ENCODE peak calls at places on chromosomes 4 and X, in ten cellular contexts. B is WERI-Rb-1, K is aorta, I is esophagus muscularis mucosa, Q is endodermal cell, E is heart left ventricle, R is dorsolateral prefrontal cortex, Z is Panc1, U is ascending aorta, T is fibroblast of lung. M is an unnamed sample. For H3K27me3, the result is how much of the 10 kb centered on the place peaks cover.

GRCh38 chrX:110402855-110403230 is 44.2 kb downstream of the RTL9 start:
- DNase-seq in B (no peak), K (no peak), I (no peak), Q (no peak), E (no peak), R (no peak), Z (no peak), U (no peak), T (no peak), M (no peak)

GRCh38 chrX:140317462-140317861 is 187.4 kb downstream of the SOX3 start:
- DNase-seq in B (no peak), K (no peak), I (no peak), Q (no peak), E (no peak), R (no peak), Z (no peak), U (no peak), T (no peak), M (no peak)

GRCh38 chr4:108829981-108830492 is 67.2 kb upstream of the ETNPPL start:
- DNase-seq in B (no peak), K (no peak), I (no peak), Q (no peak), E (no peak), R (no peak), Z (no peak), U (no peak), T (no peak), M (no peak)

GRCh38 chrX:39574178-39574577 is 523.6 kb downstream of the BCOR start:
- DNase-seq in B (no peak), K (no peak), I (no peak), Q (no peak), E (no peak), R (no peak), Z (no peak), U (no peak), T (no peak), M (no peak)

GRCh38 chr4:22237155-22237751 is 278.6 kb downstream of the ADGRA3 start:
- DNase-seq in B (peak), K (no peak), I (no peak), Q (peak), E (peak), R (no peak), Z (no peak), U (no peak), T (peak), M (peak)

GRCh38 chr4:128844931-128845330 is 35.4 kb downstream of the JADE1 start:
- DNase-seq in B (no peak), K (no peak), I (no peak), Q (peak), E (peak), R (peak), Z (no peak), U (no peak), T (peak), M (peak)

GRCh38 chr4:184253072-184253420 is 35.4 kb upstream of the ENPP6 start:
- DNase-seq in B (no peak), K (no peak), I (peak), Q (no peak), E (no peak), R (no peak), Z (no peak), U (no peak), T (no peak), M (no peak)

GRCh38 chr4:109385260-109385659 is 48.4 kb upstream of the SEC24B start:
- DNase-seq in B (no peak), K (no peak), I (no peak), Q (no peak), E (no peak), R (no peak), Z (no peak), U (no peak), T (no peak), M (no peak)

GRCh38 chr4:147816382-147817254 is 84.7 kb downstream of the ARHGAP10 start:
- DNase-seq in B (no peak), K (no peak), I (no peak), Q (no peak), E (peak), R (no peak), Z (no peak), U (no peak), T (no peak), M (no peak)

GRCh38 chr4:100049872-100050271 is 99.8 kb upstream of the H2AZ1 start:
- DNase-seq in B (no peak), K (no peak), I (no peak), Q (no peak), E (no peak), R (no peak), Z (no peak), U (no peak), T (no peak), M (no peak)

GRCh38 chr4:33696066-33696465 is 2548.2 kb downstream of the ARAP2 start:
- DNase-seq in B (no peak), K (no peak), I (no peak), Q (no peak), E (no peak), R (no peak), Z (no peak), U (no peak), T (peak), M (no peak)

GRCh38 chrX:101291204-101291603 is at the start of gene TAF7L:
- DNase-seq in B (no peak), K (no peak), I (no peak), Q (no peak), E (no peak), R (no peak), Z (no peak), U (no peak), T (peak), M (no peak)

GRCh38 chrX:48902135-48902534 is 4.4 kb downstream of the PQBP1 start:
- DNase-seq in B (no peak), K (no peak), I (no peak), Q (no peak), E (no peak), R (no peak), Z (no peak), U (no peak), T (no peak), M (no peak)

GRCh38 chr4:156620786-156621185 is 350.8 kb downstream of the PDGFC start:
- DNase-seq in B (no peak), K (no peak), I (no peak), Q (no peak), E (no peak), R (no peak), Z (no peak), U (no peak), T (no peak), M (no peak)

GRCh38 chr4:135238940-135239339 is 1037.4 kb upstream of the PABPC4L start:
- DNase-seq in B (no peak), K (no peak), I (no peak), Q (no peak), E (no peak), R (no peak), Z (no peak), U (no peak), T (no peak), M (no peak)

GRCh38 chr4:21954406-21954805 is 5.8 kb upstream of the KCNIP4 start:
- DNase-seq in B (no peak), K (no peak), I (no peak), Q (no peak), E (no peak), R (no peak), Z (no peak), U (no peak), T (no peak), M (no peak)

GRCh38 chrX:65203545-65203944 is 227.3 kb upstream of the ZC4H2 start:
- DNase-seq in B (no peak), K (no peak), I (no peak), Q (peak), E (no peak), R (no peak), Z (no peak), U (no peak), T (no peak), M (peak)

GRCh38 chr4:107312366-107312765 is 276.3 kb upstream of the DKK2 start:
- DNase-seq in B (no peak), K (no peak), I (no peak), Q (no peak), E (no peak), R (no peak), Z (no peak), U (no peak), T (no peak), M (no peak)

GRCh38 chr4:85498068-85498733 is 23.3 kb downstream of the ARHGAP24 start:
- DNase-seq in B (no peak), K (no peak), I (no peak), Q (no peak), E (peak), R (no peak), Z (no peak), U (peak), T (peak), M (peak)

GRCh38 chr4:89285735-89286134 is 21.9 kb downstream of the GPRIN3 start:
- DNase-seq in B (no peak), K (no peak), I (no peak), Q (no peak), E (no peak), R (no peak), Z (no peak), U (no peak), T (no peak), M (no peak)

GRCh38 chrX:71154641-71155040 is 10.0 kb downstream of the NLGN3 start:
- DNase-seq in B (no peak), K (peak), I (no peak), Q (no peak), E (no peak), R (no peak), Z (no peak), U (no peak), T (no peak), M (no peak)

GRCh38 chrX:48737940-48738339 is 23.6 kb upstream of the GLOD5 start:
- DNase-seq in B (peak), K (no peak), I (no peak), Q (no peak), E (no peak), R (no peak), Z (no peak), U (no peak), T (no peak), M (no peak)

GRCh38 chr4:149823770-149824221 is 8.2 kb upstream of the IQCM start:
- DNase-seq in B (no peak), K (no peak), I (no peak), Q (no peak), E (no peak), R (no peak), Z (peak), U (no peak), T (peak), M (no peak)

GRCh38 chr4:74016068-74016467 is 17.6 kb upstream of the CXCL5 start:
- DNase-seq in B (no peak), K (no peak), I (no peak), Q (no peak), E (no peak), R (no peak), Z (no peak), U (no peak), T (peak), M (no peak)

GRCh38 chrX:131741103-131741581 is 197.3 kb downstream of the OR13H1 start:
- DNase-seq in B (peak), K (peak), I (no peak), Q (no peak), E (peak), R (peak), Z (no peak), U (peak), T (no peak), M (peak)

GRCh38 chr4:135050086-135050717 is 848.6 kb upstream of the PABPC4L start:
- DNase-seq in B (no peak), K (no peak), I (no peak), Q (no peak), E (no peak), R (no peak), Z (no peak), U (no peak), T (peak), M (no peak)

GRCh38 chr4:7313361-7313811 is 121.0 kb downstream of the SORCS2 start:
- DNase-seq in B (no peak), K (no peak), I (no peak), Q (no peak), E (no peak), R (peak), Z (no peak), U (no peak), T (no peak), M (no peak)

GRCh38 chr4:44661940-44662622 is 10.7 kb upstream of the YIPF7 start:
- DNase-seq in B (no peak), K (no peak), I (no peak), Q (no peak), E (no peak), R (no peak), Z (no peak), U (no peak), T (no peak), M (no peak)

GRCh38 chr4:6563935-6564645 is 10.9 kb upstream of the MAN2B2 start:
- DNase-seq in B (peak), K (no peak), I (no peak), Q (no peak), E (no peak), R (no peak), Z (no peak), U (no peak), T (no peak), M (no peak)

GRCh38 chr4:65623509-65623908 is 46.8 kb downstream of the EPHA5 start:
- DNase-seq in B (no peak), K (no peak), I (no peak), Q (no peak), E (no peak), R (no peak), Z (peak), U (no peak), T (peak), M (no peak)

GRCh38 chrX:146278381-146278780 is 460.8 kb downstream of the SLITRK2 start:
- DNase-seq in B (peak), K (no peak), I (no peak), Q (peak), E (no peak), R (no peak), Z (no peak), U (no peak), T (no peak), M (no peak)

GRCh38 chr4:142315999-142316398 is 530.1 kb downstream of the INPP4B start:
- DNase-seq in B (no peak), K (no peak), I (no peak), Q (no peak), E (no peak), R (no peak), Z (no peak), U (no peak), T (peak), M (no peak)

GRCh38 chr4:145887241-145887964 is 51.2 kb downstream of the ZNF827 start:
- DNase-seq in B (no peak), K (no peak), I (no peak), Q (peak), E (peak), R (no peak), Z (no peak), U (no peak), T (peak), M (no peak)

GRCh38 chr4:139816856-139817255 is 151.2 kb downstream of the MGST2 start:
- DNase-seq in B (no peak), K (no peak), I (peak), Q (no peak), E (no peak), R (no peak), Z (no peak), U (no peak), T (no peak), M (no peak)

GRCh38 chr4:23476514-23477090 is 413.2 kb downstream of the PPARGC1A start:
- DNase-seq in B (no peak), K (no peak), I (no peak), Q (peak), E (no peak), R (no peak), Z (no peak), U (no peak), T (no peak), M (no peak)

GRCh38 chr4:4856071-4857000 is 3.1 kb upstream of the MSX1 start:
- DNase-seq in B (no peak), K (no peak), I (no peak), Q (peak), E (peak), R (no peak), Z (no peak), U (no peak), T (no peak), M (no peak)

GRCh38 chr4:108850407-108850709 is 87.5 kb upstream of the ETNPPL start:
- DNase-seq in B (no peak), K (no peak), I (no peak), Q (no peak), E (no peak), R (no peak), Z (no peak), U (no peak), T (no peak), M (no peak)

GRCh38 chrX:68758671-68759070 is 70.2 kb upstream of the EFNB1 start:
- DNase-seq in B (no peak), K (no peak), I (no peak), Q (no peak), E (no peak), R (no peak), Z (no peak), U (no peak), T (no peak), M (no peak)
- H3K27me3 ChIP-seq in B (half or more), K (under half), I (under half), Q (under half), E (under half), R (under half), Z (under half), U (under half), T (under half), M (under half)

GRCh38 chr4:80192252-80192866 is 4.9 kb upstream of the PRDM8 start:
- DNase-seq in B (no peak), K (no peak), I (no peak), Q (no peak), E (no peak), R (no peak), Z (no peak), U (no peak), T (no peak), M (no peak)

GRCh38 chr4:80188457-80188800 is 8.9 kb upstream of the PRDM8 start:
- DNase-seq in B (no peak), K (no peak), I (no peak), Q (no peak), E (no peak), R (no peak), Z (no peak), U (no peak), T (no peak), M (no peak)

GRCh38 chr4:80189581-80189955 is 7.7 kb upstream of the PRDM8 start:
- DNase-seq in B (no peak), K (no peak), I (no peak), Q (no peak), E (no peak), R (no peak), Z (no peak), U (no peak), T (no peak), M (no peak)

GRCh38 chr4:80188801-80189458 is 8.4 kb upstream of the PRDM8 start:
- DNase-seq in B (no peak), K (no peak), I (no peak), Q (peak), E (no peak), R (no peak), Z (no peak), U (no peak), T (no peak), M (no peak)

GRCh38 chr4:80189956-80190671 is 7.2 kb upstream of the PRDM8 start:
- DNase-seq in B (no peak), K (no peak), I (no peak), Q (peak), E (no peak), R (no peak), Z (no peak), U (no peak), T (peak), M (no peak)
- H3K27me3 ChIP-seq in B (under half), K (under half), I (under half), Q (half or more), E (half or more), R (under half), Z (under half), U (under half), T (under half), M (half or more)

GRCh38 chr4:122826000-122826595 is 533 bp upstream of the FGF2 start:
- DNase-seq in B (no peak), K (no peak), I (no peak), Q (no peak), E (no peak), R (no peak), Z (no peak), U (no peak), T (peak), M (no peak)
- H3K27me3 ChIP-seq in B (under half), K (under half), I (under half), Q (under half), E (under half), R (under half), Z (under half), U (under half), T (under half), M (half or more)

DNA sequence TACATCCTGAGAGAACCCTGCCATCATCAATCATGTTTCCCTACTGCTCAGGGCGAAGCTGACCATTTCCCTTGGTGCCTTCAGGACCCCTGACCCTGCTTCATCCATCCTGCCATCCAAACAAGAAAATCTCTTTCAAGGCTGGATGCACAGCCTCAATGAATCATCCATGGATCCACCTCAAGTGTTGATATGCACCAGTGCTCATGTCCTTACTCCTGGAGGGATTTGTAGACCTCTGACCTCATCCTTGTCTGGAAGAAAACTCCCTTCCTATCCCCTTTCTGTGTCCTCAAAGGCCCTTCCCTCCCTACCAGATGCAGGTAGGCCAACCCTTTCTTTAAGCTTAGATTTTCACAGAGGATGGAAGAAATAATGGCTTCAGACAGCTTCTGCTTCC is 24.6 kb downstream of the BEX3 start:
- DNase-seq in B (no peak), K (no peak), I (no peak), Q (no peak), E (no peak), R (no peak), Z (no peak), U (no peak), T (no peak), M (no peak)
- H3K27me3 ChIP-seq in B (under half), K (under half), I (under half), Q (under half), E (under half), R (under half), Z (under half), U (under half), T (under half), M (under half)

DNA sequence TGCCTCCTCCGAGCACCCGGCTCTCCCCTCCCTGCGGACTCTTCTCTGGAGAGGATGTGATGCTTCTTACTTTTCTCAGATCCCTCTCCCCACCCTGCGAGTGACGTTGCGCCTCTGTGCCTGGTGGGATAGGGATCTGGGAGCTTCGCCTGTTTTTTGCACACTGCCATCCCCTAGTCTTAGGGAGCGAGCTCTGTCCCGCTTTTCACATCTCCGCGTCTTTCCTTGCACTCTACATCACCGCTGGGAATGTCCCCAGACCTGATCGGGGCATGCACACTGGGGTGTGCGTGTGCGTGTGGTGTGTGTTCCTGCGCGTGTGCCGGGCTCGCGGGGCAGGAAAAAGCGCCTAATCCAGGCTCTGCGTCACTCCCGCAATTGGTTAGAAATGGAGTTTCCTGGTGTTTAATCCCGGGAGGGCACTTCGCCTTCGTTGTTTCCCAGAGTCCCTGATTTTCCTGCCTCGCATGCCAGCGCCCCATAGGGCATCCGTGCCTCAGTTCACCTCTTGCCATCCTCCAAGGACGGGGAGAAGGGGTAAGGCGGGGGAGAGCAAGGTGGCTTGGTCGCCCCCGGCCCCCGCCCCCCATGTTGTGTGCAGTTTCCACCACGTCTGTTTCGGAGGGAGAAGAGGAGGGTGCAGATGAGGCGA is 909 bp upstream of the TBC1D1 start:
- DNase-seq in B (no peak), K (peak), I (no peak), Q (peak), E (peak), R (peak), Z (no peak), U (peak), T (no peak), M (no peak)
- H3K27me3 ChIP-seq in B (under half), K (under half), I (under half), Q (half or more), E (under half), R (under half), Z (under half), U (under half), T (under half), M (under half)